ENCODE peak calls at places on chromosomes 16 and 17, in six cellular contexts. One of them, this sample, is unnamed.

GRCh38 chr17:5050281-5050680 is 15.1 kb upstream of the SLC52A1 start:
- DNase-seq in activated effector memory CD4-positive, alpha-beta T cell treated with anti-CD3 and anti-CD28 coated beads, Interleukin-2, amount 50 U/mL, for 16 hours: no peak
- DNase-seq in left cardiac atrium: no peak
- DNase-seq in neural progenitor cell: no peak
- DNase-seq in neuronal stem cell: no peak
- DNase-seq in ELR: no peak
- DNase-seq in this sample: no peak

GRCh38 chr16:84357191-84357651 is 11.1 kb upstream of the ATP2C2 start:
- DNase-seq in activated effector memory CD4-positive, alpha-beta T cell treated with anti-CD3 and anti-CD28 coated beads, Interleukin-2, amount 50 U/mL, for 16 hours: no peak
- DNase-seq in left cardiac atrium: no peak
- DNase-seq in neural progenitor cell: no peak
- DNase-seq in neuronal stem cell: no peak
- DNase-seq in ELR: peak
- DNase-seq in this sample: no peak

GRCh38 chr17:31413081-31413799 is 21.8 kb downstream of the RAB11FIP4 start:
- DNase-seq in activated effector memory CD4-positive, alpha-beta T cell treated with anti-CD3 and anti-CD28 coated beads, Interleukin-2, amount 50 U/mL, for 16 hours: peak
- DNase-seq in left cardiac atrium: no peak
- DNase-seq in neural progenitor cell: no peak
- DNase-seq in neuronal stem cell: no peak
- DNase-seq in ELR: no peak
- DNase-seq in this sample: no peak

GRCh38 chr16:66298006-66298405 is 68.5 kb upstream of the CDH5 start:
- DNase-seq in activated effector memory CD4-positive, alpha-beta T cell treated with anti-CD3 and anti-CD28 coated beads, Interleukin-2, amount 50 U/mL, for 16 hours: no peak
- DNase-seq in left cardiac atrium: no peak
- DNase-seq in neural progenitor cell: peak
- DNase-seq in neuronal stem cell: no peak
- DNase-seq in ELR: no peak
- DNase-seq in this sample: no peak

GRCh38 chr17:32497431-32498205 is 10.8 kb downstream of the CDK5R1 start:
- DNase-seq in activated effector memory CD4-positive, alpha-beta T cell treated with anti-CD3 and anti-CD28 coated beads, Interleukin-2, amount 50 U/mL, for 16 hours: no peak
- DNase-seq in left cardiac atrium: no peak
- DNase-seq in neural progenitor cell: no peak
- DNase-seq in neuronal stem cell: no peak
- DNase-seq in ELR: peak
- DNase-seq in this sample: no peak

GRCh38 chr17:18101828-18102227 is 6.7 kb upstream of the MYO15A start:
- DNase-seq in activated effector memory CD4-positive, alpha-beta T cell treated with anti-CD3 and anti-CD28 coated beads, Interleukin-2, amount 50 U/mL, for 16 hours: no peak
- DNase-seq in left cardiac atrium: no peak
- DNase-seq in neural progenitor cell: no peak
- DNase-seq in neuronal stem cell: no peak
- DNase-seq in ELR: no peak
- DNase-seq in this sample: no peak

GRCh38 chr16:4489030-4489429 is 12.8 kb downstream of the HMOX2 start:
- DNase-seq in activated effector memory CD4-positive, alpha-beta T cell treated with anti-CD3 and anti-CD28 coated beads, Interleukin-2, amount 50 U/mL, for 16 hours: no peak
- DNase-seq in left cardiac atrium: no peak
- DNase-seq in neural progenitor cell: no peak
- DNase-seq in neuronal stem cell: no peak
- DNase-seq in ELR: peak
- DNase-seq in this sample: no peak

GRCh38 chr17:48478224-48479013 is 48.4 kb upstream of the SKAP1 start:
- DNase-seq in activated effector memory CD4-positive, alpha-beta T cell treated with anti-CD3 and anti-CD28 coated beads, Interleukin-2, amount 50 U/mL, for 16 hours: no peak
- DNase-seq in left cardiac atrium: no peak
- DNase-seq in neural progenitor cell: no peak
- DNase-seq in neuronal stem cell: no peak
- DNase-seq in ELR: no peak
- DNase-seq in this sample: no peak

GRCh38 chr17:71251276-71251675 is 869.5 kb upstream of the SOX9 start:
- DNase-seq in activated effector memory CD4-positive, alpha-beta T cell treated with anti-CD3 and anti-CD28 coated beads, Interleukin-2, amount 50 U/mL, for 16 hours: no peak
- DNase-seq in left cardiac atrium: no peak
- DNase-seq in neural progenitor cell: no peak
- DNase-seq in neuronal stem cell: no peak
- DNase-seq in ELR: peak
- DNase-seq in this sample: no peak

GRCh38 chr17:40109471-40109824 is 9.1 kb upstream of the NR1D1 start:
- DNase-seq in activated effector memory CD4-positive, alpha-beta T cell treated with anti-CD3 and anti-CD28 coated beads, Interleukin-2, amount 50 U/mL, for 16 hours: peak
- DNase-seq in left cardiac atrium: no peak
- DNase-seq in neural progenitor cell: no peak
- DNase-seq in neuronal stem cell: no peak
- DNase-seq in ELR: no peak
- DNase-seq in this sample: no peak

GRCh38 chr16:81467072-81467471 is 22.5 kb downstream of the CMIP start:
- DNase-seq in activated effector memory CD4-positive, alpha-beta T cell treated with anti-CD3 and anti-CD28 coated beads, Interleukin-2, amount 50 U/mL, for 16 hours: no peak
- DNase-seq in left cardiac atrium: no peak
- DNase-seq in neural progenitor cell: no peak
- DNase-seq in neuronal stem cell: no peak
- DNase-seq in ELR: no peak
- DNase-seq in this sample: no peak

GRCh38 chr16:30724641-30725464 is 23.4 kb upstream of the PHKG2 start:
- DNase-seq in activated effector memory CD4-positive, alpha-beta T cell treated with anti-CD3 and anti-CD28 coated beads, Interleukin-2, amount 50 U/mL, for 16 hours: peak
- DNase-seq in left cardiac atrium: peak
- DNase-seq in neural progenitor cell: no peak
- DNase-seq in neuronal stem cell: no peak
- DNase-seq in ELR: no peak
- DNase-seq in this sample: no peak